ENCODE peak calls at places on chromosomes 3 and 15, in four cellular contexts. L is HCT116, O is H1, G is K562. T is an unnamed sample.

GRCh38 chr15:91711384-91712082 is 142.0 kb upstream of the SLCO3A1 start:
- DNase-seq in O (no peak), L (no peak), G (no peak), T (no peak)

GRCh38 chr3:36484386-36484785 is 104.1 kb downstream of the STAC start:
- DNase-seq in G (no peak), O (no peak), L (no peak), T (no peak)

GRCh38 chr3:115165701-115166100 is 18.6 kb upstream of the ZBTB20 start:
- DNase-seq in O (no peak), L (no peak), G (no peak), T (no peak)

GRCh38 chr3:48952510-48953118 is 34.0 kb downstream of the ARIH2 start:
- DNase-seq in G (peak), O (peak), L (peak), T (peak)

GRCh38 chr3:139108253-139108969 is 63.7 kb upstream of the PRR23C start:
- DNase-seq in O (no peak), G (no peak), L (no peak), T (no peak)

GRCh38 chr3:41199866-41200668 is 762 bp downstream of the CTNNB1 start:
- DNase-seq in O (no peak), G (peak), L (no peak), T (no peak)

GRCh38 chr3:119530418-119530817 is 29.0 kb downstream of the CD80 start:
- DNase-seq in O (no peak), L (no peak), G (no peak), T (no peak)

GRCh38 chr3:15805756-15806266 is 8.0 kb upstream of the ANKRD28 start:
- DNase-seq in O (no peak), G (no peak), L (no peak), T (no peak)

GRCh38 chr3:32819086-32819450 is 1.3 kb downstream of the TRIM71 start:
- DNase-seq in L (no peak), G (no peak), O (no peak), T (no peak)

GRCh38 chr3:120743556-120744195 is 1.1 kb downstream of the GTF2E1 start:
- DNase-seq in G (peak), O (no peak), L (no peak), T (no peak)

GRCh38 chr3:104960579-104960978 is 406.1 kb upstream of the ALCAM start:
- DNase-seq in G (no peak), L (no peak), O (no peak), T (no peak)

GRCh38 chr3:141114179-141114745 is 63.1 kb downstream of the SPSB4 start:
- DNase-seq in G (no peak), O (no peak), L (no peak), T (no peak)

GRCh38 chr3:126392246-126392645 is 2.5 kb upstream of the CFAP100 start:
- DNase-seq in G (no peak), O (no peak), L (no peak), T (no peak)

GRCh38 chr15:42775431-42775830 is 38.5 kb upstream of the CDAN1 start:
- DNase-seq in L (no peak), O (no peak), G (no peak), T (no peak)

GRCh38 chr3:13416002-13416793 is 3.9 kb downstream of the NUP210 start:
- DNase-seq in L (no peak), O (no peak), G (peak), T (no peak)

GRCh38 chr3:53169045-53169831 is 8.2 kb downstream of the PRKCD start:
- DNase-seq in G (no peak), L (no peak), O (no peak), T (peak)

GRCh38 chr3:53168175-53168923 is 7.3 kb downstream of the PRKCD start:
- DNase-seq in O (no peak), L (no peak), G (no peak), T (no peak)

GRCh38 chr3:53166206-53166605 is 5.2 kb downstream of the PRKCD start:
- DNase-seq in L (no peak), O (no peak), G (no peak), T (no peak)

GRCh38 chr3:53166781-53167291 is 5.8 kb downstream of the PRKCD start:
- DNase-seq in L (no peak), O (no peak), G (no peak), T (no peak)

GRCh38 chr3:53167418-53168174 is 6.6 kb downstream of the PRKCD start:
- DNase-seq in G (no peak), L (no peak), O (no peak), T (no peak)
- TF ChIP-seq FOSL1 in G (no peak), L (no peak), O (no peak), T (no peak)

GRCh38 chr3:28188686-28189085 is 52.7 kb upstream of the CMC1 start:
- DNase-seq in O (no peak), L (no peak), G (no peak), T (no peak)
- TF ChIP-seq FOSL1 in O (no peak), L (no peak), G (no peak), T (no peak)

GRCh38 chr15:44501768-44502366 is 35.1 kb upstream of the EIF3J start:
- DNase-seq in O (no peak), G (peak), L (peak), T (peak)
- TF ChIP-seq FOSL1 in O (no peak), G (no peak), L (no peak), T (no peak)

DNA sequence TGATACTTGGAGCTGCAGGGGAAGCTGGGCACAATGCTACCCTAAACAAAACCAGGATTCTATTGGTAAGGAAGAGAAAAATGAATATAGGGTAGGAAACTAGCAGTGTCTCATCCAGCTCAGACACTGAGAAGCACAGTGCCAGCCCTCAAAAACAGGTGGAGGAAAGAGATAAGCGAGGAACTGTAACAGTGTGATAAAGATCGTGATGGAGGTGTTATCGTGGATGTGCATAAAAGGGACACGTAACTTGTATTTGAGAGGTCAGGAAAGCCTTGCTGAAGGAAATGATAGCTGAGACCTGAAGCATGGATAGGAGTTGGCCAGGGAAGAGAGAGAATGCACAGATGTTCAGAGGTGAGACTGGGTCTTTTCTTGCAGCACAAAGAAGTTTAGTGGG is 27.4 kb downstream of the MIX23 start:
- DNase-seq in L (no peak), G (peak), O (no peak), T (no peak)
- TF ChIP-seq FOSL1 in L (no peak), G (no peak), O (no peak), T (no peak)

GRCh38 chr3:150076443-150076842 is 105.7 kb upstream of the PFN2 start:
- DNase-seq in L (no peak), O (no peak), G (no peak), T (no peak)
- TF ChIP-seq FOSL1 in L (no peak), O (no peak), G (no peak), T (no peak)

GRCh38 chr3:66693461-66693912 is 192.7 kb upstream of the LRIG1 start:
- DNase-seq in O (no peak), L (no peak), G (no peak), T (no peak)
- TF ChIP-seq FOSL1 in O (no peak), L (no peak), G (no peak), T (no peak)

GRCh38 chr3:180018588-180018987 is 18.1 kb downstream of the PEX5L start:
- DNase-seq in G (no peak), O (no peak), L (no peak), T (no peak)
- TF ChIP-seq FOSL1 in G (no peak), O (no peak), L (no peak), T (no peak)

DNA sequence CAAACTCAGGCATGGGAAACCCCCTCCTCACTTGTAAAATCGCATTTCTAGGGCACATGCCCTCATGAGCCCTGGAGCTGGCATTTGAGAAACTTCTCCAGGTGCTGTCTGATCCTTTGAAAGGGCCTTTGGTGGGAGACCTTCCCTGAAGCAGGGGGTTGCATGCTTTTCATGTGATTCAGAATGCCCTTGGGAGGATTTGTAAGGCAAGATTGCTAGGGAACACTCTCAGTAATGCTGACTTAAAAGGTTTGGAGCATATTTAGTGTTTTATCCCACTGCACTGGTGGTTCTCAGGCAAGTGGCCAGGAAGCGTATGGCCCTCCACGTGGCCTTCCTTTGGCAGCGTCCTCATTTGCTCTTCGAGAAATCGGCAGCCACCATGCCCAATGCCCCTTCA is 164.1 kb downstream of the ARRDC4 start:
- DNase-seq in L (no peak), G (no peak), O (no peak), T (no peak)
- TF ChIP-seq FOSL1 in L (no peak), G (no peak), O (no peak), T (no peak)

GRCh38 chr3:89570465-89570864 is 463.0 kb downstream of the EPHA3 start:
- DNase-seq in G (no peak), O (no peak), L (no peak), T (no peak)

GRCh38 chr3:89576417-89576816 is 469.0 kb downstream of the EPHA3 start:
- DNase-seq in G (no peak), O (no peak), L (no peak), T (no peak)

GRCh38 chr3:89572261-89572660 is 464.8 kb downstream of the EPHA3 start:
- DNase-seq in L (no peak), G (no peak), O (no peak), T (no peak)

GRCh38 chr3:89571707-89572106 is 464.3 kb downstream of the EPHA3 start:
- DNase-seq in G (no peak), L (no peak), O (no peak), T (no peak)

DNA sequence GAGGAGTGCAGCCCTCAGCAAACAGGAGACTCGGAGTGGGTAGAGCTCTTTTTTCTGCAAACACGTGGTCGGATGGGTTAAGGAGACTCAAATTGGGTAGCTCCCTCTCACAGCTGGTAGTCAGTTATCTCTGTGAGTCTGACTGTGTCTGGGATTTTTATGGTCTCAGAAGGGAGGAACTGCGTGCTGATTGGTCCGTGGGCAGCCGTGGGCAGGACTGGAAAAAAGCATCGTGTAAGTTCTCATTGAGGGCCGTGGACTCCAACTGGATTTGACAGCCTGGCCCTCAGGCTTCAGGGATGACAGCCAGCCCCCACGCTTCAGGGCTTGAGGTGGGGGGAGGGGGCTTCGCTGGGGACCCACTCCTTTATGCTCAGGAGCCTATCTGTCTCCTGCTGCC is 463.9 kb downstream of the EPHA3 start:
- DNase-seq in L (no peak), G (no peak), O (no peak), T (no peak)
- TF ChIP-seq FOSL1 in L (no peak), G (no peak), O (no peak), T (no peak)

GRCh38 chr15:39133201-39133600 is 447.7 kb upstream of the THBS1 start:
- DNase-seq in G (no peak), O (no peak), L (no peak), T (no peak)

GRCh38 chr15:39139431-39140059 is 441.3 kb upstream of the THBS1 start:
- DNase-seq in O (no peak), G (no peak), L (no peak), T (no peak)

GRCh38 chr15:39134282-39134681 is 446.6 kb upstream of the THBS1 start:
- DNase-seq in O (no peak), L (no peak), G (no peak), T (no peak)

GRCh38 chr15:39132071-39132470 is 448.8 kb upstream of the THBS1 start:
- DNase-seq in O (no peak), L (no peak), G (no peak), T (no peak)

DNA sequence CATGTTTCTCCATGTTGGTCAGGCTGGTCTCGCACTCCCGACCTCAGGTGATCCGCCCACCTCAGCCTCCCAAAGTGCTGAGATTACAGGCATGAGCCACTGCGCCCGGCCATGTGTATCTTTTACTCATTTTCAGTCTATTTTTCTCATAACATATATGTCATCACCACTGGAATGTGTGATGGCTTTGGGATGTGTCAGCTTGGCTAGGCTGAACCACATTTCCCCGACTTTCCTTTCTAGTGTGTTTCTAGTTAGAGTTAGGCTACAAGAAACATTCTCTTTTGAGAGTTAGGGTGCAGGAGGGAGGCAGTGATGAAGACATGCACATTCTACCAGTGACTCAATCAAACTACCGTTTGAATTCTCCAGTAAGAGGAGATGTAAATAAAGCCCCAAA is 444.9 kb upstream of the THBS1 start:
- DNase-seq in L (no peak), O (no peak), G (no peak), T (no peak)
- TF ChIP-seq FOSL1 in L (no peak), O (no peak), G (no peak), T (no peak)